ENCODE peak calls at places on chromosomes 3 and 15, in four cellular contexts. Z, O, D and I are unnamed samples.

GRCh38 chr3:104316118-104316517 is 1050.6 kb upstream of the ALCAM start:
- DNase-seq in Z (no peak), O (no peak), D (peak; percentile 1), I (no peak)

GRCh38 chr3:187684880-187685279 is 14.7 kb upstream of the SST start:
- DNase-seq in Z (no peak), O (no peak), D (peak; percentile 24), I (no peak)

GRCh38 chr15:81282911-81283310 is 41.0 kb downstream of the STARD5 start:
- DNase-seq in Z (no peak), O (no peak), D (no peak), I (no peak)

GRCh38 chr3:72359743-72360142 is 488.5 kb downstream of the SHQ1 start:
- DNase-seq in Z (no peak), O (no peak), D (no peak), I (no peak)

GRCh38 chr3:180274536-180274935 is 237.8 kb upstream of the PEX5L start:
- DNase-seq in Z (no peak), O (no peak), D (no peak), I (no peak)

GRCh38 chr3:2810723-2811122 is 299.5 kb downstream of the IL5RA start:
- DNase-seq in Z (no peak), O (no peak), D (no peak), I (no peak)

GRCh38 chr3:186614597-186615483 is 2.0 kb downstream of the AHSG start:
- DNase-seq in Z (peak; percentile 77), O (peak; percentile 78), D (peak; percentile 66), I (peak; percentile 81)

GRCh38 chr3:73768594-73769308 is 144.0 kb upstream of the PDZRN3 start:
- DNase-seq in Z (no peak), O (no peak), D (peak; percentile 19), I (no peak)

GRCh38 chr3:98903099-98903498 is 1.6 kb upstream of the DCBLD2 start:
- DNase-seq in Z (no peak), O (no peak), D (no peak), I (peak; percentile 34)

GRCh38 chr3:154971771-154972326 is 108.3 kb upstream of the MME start:
- DNase-seq in Z (no peak), O (no peak), D (peak; percentile 42), I (no peak)

GRCh38 chr3:186965141-186965879 is 35.0 kb downstream of the ST6GAL1 start:
- DNase-seq in Z (no peak), O (no peak), D (peak; percentile 24), I (no peak)

GRCh38 chr15:80638553-80639167 is 56.5 kb upstream of the ABHD17C start:
- DNase-seq in Z (no peak), O (no peak), D (peak; percentile 17), I (no peak)

GRCh38 chr15:96158938-96159337 is 171.6 kb upstream of the NR2F2 start:
- DNase-seq in Z (no peak), O (peak; percentile 31), D (no peak), I (no peak)

GRCh38 chr15:101455291-101455916 is 34.1 kb downstream of the PCSK6 start:
- DNase-seq in Z (no peak), O (peak; percentile 63), D (no peak), I (no peak)

GRCh38 chr3:12891391-12891984 is 50.1 kb upstream of the RPL32 start:
- DNase-seq in Z (no peak), O (no peak), D (no peak), I (no peak)

GRCh38 chr3:36695113-36695768 is 69.1 kb downstream of the DCLK3 start:
- DNase-seq in Z (no peak), O (no peak), D (no peak), I (no peak)

GRCh38 chr3:100496711-100497261 is 4.4 kb downstream of the TMEM45A start:
- DNase-seq in Z (no peak), O (no peak), D (peak; percentile 70), I (peak; percentile 26)

GRCh38 chr15:66578286-66578875 is 12.6 kb upstream of the LCTL start:
- DNase-seq in Z (no peak), O (no peak), D (peak; percentile 77), I (no peak)

GRCh38 chr3:139182598-139182997 is 137.9 kb upstream of the PRR23C start:
- DNase-seq in Z (no peak), O (no peak), D (no peak), I (no peak)

GRCh38 chr3:32334675-32335074 is 57.0 kb upstream of the CMTM7 start:
- DNase-seq in Z (no peak), O (peak; percentile 43), D (no peak), I (no peak)

GRCh38 chr3:4778740-4779139 is 200.5 kb upstream of the BHLHE40 start:
- DNase-seq in Z (no peak), O (no peak), D (no peak), I (no peak)

GRCh38 chr3:140941434-140942220 is at the start of gene SLC25A36:
- DNase-seq in Z (peak; percentile 98), O (peak; percentile 95), D (peak; percentile 98), I (peak; percentile 84)
- TF ChIP-seq POLR2A in Z (peak; percentile 95), O (peak; percentile 93), D (peak; percentile 82), I (peak; percentile 91)

GRCh38 chr15:40871749-40872617 is 2.1 kb downstream of the RHOV start:
- DNase-seq in Z (no peak), O (no peak), D (no peak), I (no peak)
- TF ChIP-seq POLR2A in Z (no peak), O (no peak), D (no peak), I (no peak)

GRCh38 chr3:42014949-42015533 is 53.1 kb upstream of the ULK4 start:
- DNase-seq in Z (peak; percentile 83), O (peak; percentile 49), D (no peak), I (no peak)

GRCh38 chr3:42014443-42014945 is 52.6 kb upstream of the ULK4 start:
- DNase-seq in Z (no peak), O (no peak), D (no peak), I (no peak)

GRCh38 chr3:42013652-42014442 is 51.9 kb upstream of the ULK4 start:
- DNase-seq in Z (peak; percentile 77), O (peak; percentile 59), D (no peak), I (no peak)

GRCh38 chr3:42012378-42012934 is 50.6 kb upstream of the ULK4 start:
- DNase-seq in Z (no peak), O (no peak), D (no peak), I (no peak)

DNA sequence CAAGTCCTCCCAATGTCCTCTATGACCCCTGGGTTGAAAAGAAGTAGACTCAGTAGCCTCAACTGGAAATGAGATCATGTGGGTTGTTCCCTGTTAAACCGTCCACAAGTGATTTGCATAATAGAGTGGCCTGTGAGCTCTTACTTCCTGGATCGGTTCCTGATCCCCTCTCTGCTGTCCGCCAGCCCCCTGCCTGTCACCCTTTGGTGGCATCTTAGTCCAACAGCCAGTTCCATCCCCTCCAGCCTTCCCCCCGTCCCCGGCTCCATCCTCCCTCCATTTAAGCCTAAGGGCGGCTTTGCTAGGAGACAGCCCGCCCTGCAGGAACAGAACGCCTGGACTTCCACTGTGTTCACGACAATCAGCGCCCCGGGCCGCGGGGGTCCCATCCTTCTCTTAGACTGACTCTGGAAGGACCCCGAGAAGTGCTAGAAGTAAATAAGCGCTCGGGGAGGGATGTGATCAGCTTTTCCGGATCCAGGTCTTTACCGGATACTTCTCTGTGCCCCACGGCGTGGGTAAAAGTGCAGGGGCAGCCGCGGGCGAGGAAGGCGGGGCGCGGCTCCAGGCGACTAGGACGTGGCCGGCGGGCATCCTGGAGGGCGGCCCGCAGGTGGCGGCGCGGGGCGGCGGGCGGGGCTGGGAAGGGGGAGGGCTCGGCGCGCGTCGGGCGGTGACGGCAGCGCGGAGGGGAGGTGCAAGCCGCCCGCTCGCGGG is 51.2 kb upstream of the ULK4 start:
- DNase-seq in Z (peak; percentile 85), O (peak; percentile 93), D (peak; percentile 51), I (peak; percentile 72)
- TF ChIP-seq POLR2A in Z (no peak), O (peak; percentile 68), D (no peak), I (no peak)

DNA sequence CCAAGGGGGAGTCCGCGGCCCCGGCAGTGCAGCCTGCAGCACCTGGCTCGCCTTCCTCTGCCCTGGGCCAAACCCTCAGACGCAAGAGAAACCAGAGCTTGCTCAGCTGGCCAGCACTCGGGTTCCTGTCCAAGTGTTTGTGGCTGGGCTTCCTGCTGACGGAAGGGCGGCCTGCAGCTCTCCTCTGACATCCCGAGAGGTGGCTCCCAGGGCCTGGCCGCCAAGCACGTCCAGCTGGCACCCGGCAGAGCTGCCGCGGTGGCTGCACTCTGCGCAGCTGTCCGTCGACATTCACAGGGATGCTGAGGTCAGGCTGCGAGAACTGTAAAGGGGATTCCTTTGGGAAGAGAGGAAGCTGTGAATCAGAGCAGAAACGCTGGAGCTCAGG is 85.6 kb downstream of the CPN2 start:
- DNase-seq in Z (peak; percentile 98), O (no peak), D (peak; percentile 93), I (peak; percentile 81)
- TF ChIP-seq POLR2A in Z (no peak), O (no peak), D (no peak), I (peak; percentile 21)

GRCh38 chr15:40440300-40441011 is at the start of gene BAHD1:
- DNase-seq in Z (peak; percentile 98), O (peak; percentile 100), D (peak; percentile 92), I (peak; percentile 100)
- TF ChIP-seq POLR2A in Z (no peak), O (no peak), D (no peak), I (peak; percentile 24)